ENCODE peak calls at places on chromosome 21, in four cellular contexts. One of them, this sample, is unnamed.
A peak's percentile ranks its signal among the peaks of the same experiment; 100 is the strongest.

GRCh38 chr21:29238052-29238966 is 60.4 kb upstream of the BACH1 start:
- DNase-seq in IMR-90: peak; percentile 54
- DNase-seq in left lung: no peak
- DNase-seq in BE2C: no peak
- DNase-seq in this sample: no peak

GRCh38 chr21:46001821-46002681 is 20.5 kb downstream of the COL6A1 start:
- DNase-seq in IMR-90: no peak
- DNase-seq in left lung: peak; percentile 61
- DNase-seq in BE2C: peak; percentile 5
- DNase-seq in this sample: peak; percentile 13

GRCh38 chr21:33856893-33857527 is 58.6 kb downstream of the ATP5PO start:
- DNase-seq in IMR-90: no peak
- DNase-seq in left lung: no peak
- DNase-seq in BE2C: no peak
- DNase-seq in this sample: no peak

GRCh38 chr21:17925000-17925610 is 105.9 kb upstream of the C21orf91 start:
- DNase-seq in IMR-90: peak; percentile 54
- DNase-seq in left lung: no peak
- DNase-seq in BE2C: peak; percentile 71
- DNase-seq in this sample: peak; percentile 73

GRCh38 chr21:27570306-27570868 is 603.5 kb upstream of the ADAMTS5 start:
- DNase-seq in IMR-90: peak; percentile 94
- DNase-seq in left lung: no peak
- DNase-seq in BE2C: no peak
- DNase-seq in this sample: no peak

GRCh38 chr21:40254540-40255455 is 387.6 kb downstream of the PCP4 start:
- DNase-seq in IMR-90: no peak
- DNase-seq in left lung: no peak
- DNase-seq in BE2C: no peak
- DNase-seq in this sample: no peak

GRCh38 chr21:38766987-38767722 is 38.6 kb upstream of the ETS2 start:
- DNase-seq in IMR-90: no peak
- DNase-seq in left lung: no peak
- DNase-seq in BE2C: no peak
- DNase-seq in this sample: peak; percentile 45

GRCh38 chr21:15732290-15732995 is 2.7 kb downstream of the USP25 start:
- DNase-seq in IMR-90: peak; percentile 51
- DNase-seq in left lung: no peak
- DNase-seq in BE2C: no peak
- DNase-seq in this sample: no peak

GRCh38 chr21:25885880-25886279 is 151.1 kb downstream of the GABPA start:
- DNase-seq in IMR-90: no peak
- DNase-seq in left lung: no peak
- DNase-seq in BE2C: no peak
- DNase-seq in this sample: no peak

GRCh38 chr21:38756746-38757145 is 49.0 kb upstream of the ETS2 start:
- DNase-seq in IMR-90: peak; percentile 92
- DNase-seq in left lung: no peak
- DNase-seq in BE2C: no peak
- DNase-seq in this sample: no peak

GRCh38 chr21:46621457-46622182 is 13.9 kb upstream of the PRMT2 start:
- DNase-seq in IMR-90: no peak
- DNase-seq in left lung: no peak
- DNase-seq in BE2C: no peak
- DNase-seq in this sample: no peak

GRCh38 chr21:39120876-39121599 is 62.2 kb downstream of the PSMG1 start:
- DNase-seq in IMR-90: no peak
- DNase-seq in left lung: no peak
- DNase-seq in BE2C: no peak
- DNase-seq in this sample: no peak

GRCh38 chr21:43597845-43598244 is 61.4 kb downstream of the HSF2BP start:
- DNase-seq in IMR-90: no peak
- DNase-seq in left lung: no peak
- DNase-seq in BE2C: no peak
- DNase-seq in this sample: no peak

GRCh38 chr21:27104749-27105439 is 138.0 kb upstream of the ADAMTS5 start:
- DNase-seq in IMR-90: peak; percentile 51
- DNase-seq in left lung: no peak
- DNase-seq in BE2C: no peak
- DNase-seq in this sample: no peak

GRCh38 chr21:15682182-15682895 is 47.4 kb upstream of the USP25 start:
- DNase-seq in IMR-90: peak; percentile 76
- DNase-seq in left lung: no peak
- DNase-seq in BE2C: no peak
- DNase-seq in this sample: no peak

GRCh38 chr21:33402011-33402979 is 918 bp upstream of the IFNGR2 start:
- DNase-seq in IMR-90: peak; percentile 71
- DNase-seq in left lung: peak; percentile 90
- DNase-seq in BE2C: no peak
- DNase-seq in this sample: peak; percentile 78

GRCh38 chr21:35323947-35324346 is 274.8 kb upstream of the RUNX1 start:
- DNase-seq in IMR-90: no peak
- DNase-seq in left lung: no peak
- DNase-seq in BE2C: no peak
- DNase-seq in this sample: no peak

GRCh38 chr21:15514073-15514946 is 215.5 kb upstream of the USP25 start:
- DNase-seq in IMR-90: no peak
- DNase-seq in left lung: no peak
- DNase-seq in BE2C: no peak
- DNase-seq in this sample: peak; percentile 84

GRCh38 chr21:15003463-15004135 is 61.2 kb downstream of the NRIP1 start:
- DNase-seq in IMR-90: no peak
- DNase-seq in left lung: no peak
- DNase-seq in BE2C: no peak
- DNase-seq in this sample: no peak

GRCh38 chr21:46063227-46063626 is 34.7 kb upstream of the COL6A2 start:
- DNase-seq in IMR-90: no peak
- DNase-seq in left lung: no peak
- DNase-seq in BE2C: no peak
- DNase-seq in this sample: no peak

GRCh38 chr21:30199989-30200388 is 15.9 kb downstream of the CLDN8 start:
- DNase-seq in IMR-90: no peak
- DNase-seq in left lung: no peak
- DNase-seq in BE2C: no peak
- DNase-seq in this sample: no peak

GRCh38 chr21:20997633-20998455 is at the start of gene NCAM2:
- DNase-seq in IMR-90: peak; percentile 76
- DNase-seq in left lung: peak; percentile 89
- DNase-seq in BE2C: peak; percentile 90
- DNase-seq in this sample: no peak

GRCh38 chr21:33024278-33025103 is 1.2 kb upstream of the OLIG2 start:
- DNase-seq in IMR-90: no peak
- DNase-seq in left lung: peak; percentile 81
- DNase-seq in BE2C: no peak
- DNase-seq in this sample: no peak

GRCh38 chr21:35239811-35240219 is 190.7 kb upstream of the RUNX1 start:
- DNase-seq in IMR-90: no peak
- DNase-seq in left lung: no peak
- DNase-seq in BE2C: no peak
- DNase-seq in this sample: no peak

GRCh38 chr21:16117851-16118592 is 388.2 kb downstream of the USP25 start:
- DNase-seq in IMR-90: peak; percentile 88
- DNase-seq in left lung: no peak
- DNase-seq in BE2C: no peak
- DNase-seq in this sample: no peak

GRCh38 chr21:39314155-39315027 is 959 bp upstream of the BRWD1 start:
- DNase-seq in IMR-90: peak; percentile 65
- DNase-seq in left lung: no peak
- DNase-seq in BE2C: peak; percentile 59
- DNase-seq in this sample: peak; percentile 65

GRCh38 chr21:20856926-20857325 is 141.3 kb upstream of the NCAM2 start:
- DNase-seq in IMR-90: no peak
- DNase-seq in left lung: no peak
- DNase-seq in BE2C: no peak
- DNase-seq in this sample: no peak

GRCh38 chr21:19853709-19854575 is 1144.3 kb upstream of the NCAM2 start:
- DNase-seq in IMR-90: no peak
- DNase-seq in left lung: peak; percentile 68
- DNase-seq in BE2C: no peak
- DNase-seq in this sample: no peak

GRCh38 chr21:26064506-26064905 is 106.1 kb downstream of the APP start:
- DNase-seq in IMR-90: no peak
- DNase-seq in left lung: no peak
- DNase-seq in BE2C: no peak
- DNase-seq in this sample: no peak

GRCh38 chr21:16842716-16843115 is 670.1 kb upstream of the CXADR start:
- DNase-seq in IMR-90: peak; percentile 4
- DNase-seq in left lung: no peak
- DNase-seq in BE2C: no peak
- DNase-seq in this sample: no peak

GRCh38 chr21:25956993-25957714 is 213.4 kb downstream of the APP start:
- DNase-seq in IMR-90: peak; percentile 86
- DNase-seq in left lung: no peak
- DNase-seq in BE2C: no peak
- DNase-seq in this sample: no peak

GRCh38 chr21:20998456-20998789 is 214 bp downstream of the NCAM2 start:
- DNase-seq in IMR-90: no peak
- DNase-seq in left lung: no peak
- DNase-seq in BE2C: no peak
- DNase-seq in this sample: no peak

GRCh38 chr21:29121759-29122158 is 8.7 kb upstream of the MAP3K7CL start:
- DNase-seq in IMR-90: no peak
- DNase-seq in left lung: no peak
- DNase-seq in BE2C: no peak
- DNase-seq in this sample: peak; percentile 52

GRCh38 chr21:35138665-35139381 is 89.7 kb upstream of the RUNX1 start:
- DNase-seq in IMR-90: peak; percentile 95
- DNase-seq in left lung: no peak
- DNase-seq in BE2C: no peak
- DNase-seq in this sample: no peak

GRCh38 chr21:44779417-44780139 is 22.0 kb downstream of the UBE2G2 start:
- DNase-seq in IMR-90: no peak
- DNase-seq in left lung: no peak
- DNase-seq in BE2C: no peak
- DNase-seq in this sample: no peak
- H3K36me3 ChIP-seq in IMR-90: peaks cover 26% of the 10 kb centered on the region
- H3K36me3 ChIP-seq in left lung: peaks cover 49% of the 10 kb centered on the region
- H3K36me3 ChIP-seq in BE2C: peaks cover 54% of the 10 kb centered on the region
- H3K36me3 ChIP-seq in this sample: no peaks in the 10 kb centered on the region

GRCh38 chr21:31665397-31665796 is 5.9 kb downstream of the SOD1 start:
- DNase-seq in IMR-90: peak; percentile 54
- DNase-seq in left lung: no peak
- DNase-seq in BE2C: no peak
- DNase-seq in this sample: no peak
- TF ChIP-seq CTCF in IMR-90: no peak
- TF ChIP-seq CTCF in left lung: no peak
- TF ChIP-seq CTCF in BE2C: no peak
- TF ChIP-seq CTCF in this sample: no peak

GRCh38 chr21:42435833-42436232 is 32.1 kb downstream of the UBASH3A start:
- DNase-seq in IMR-90: no peak
- DNase-seq in left lung: no peak
- DNase-seq in BE2C: no peak
- DNase-seq in this sample: no peak
- H3K36me3 ChIP-seq in IMR-90: no peaks in the 10 kb centered on the region
- H3K36me3 ChIP-seq in left lung: no peaks in the 10 kb centered on the region
- H3K36me3 ChIP-seq in BE2C: no peaks in the 10 kb centered on the region
- H3K36me3 ChIP-seq in this sample: no peaks in the 10 kb centered on the region

GRCh38 chr21:37563641-37564340 is 197.2 kb downstream of the DYRK1A start:
- DNase-seq in IMR-90: peak; percentile 92
- DNase-seq in left lung: peak; percentile 99
- DNase-seq in BE2C: peak; percentile 96
- DNase-seq in this sample: peak; percentile 95
- TF ChIP-seq CTCF in IMR-90: peak; percentile 39
- TF ChIP-seq CTCF in left lung: no peak
- TF ChIP-seq CTCF in BE2C: peak; percentile 41
- TF ChIP-seq CTCF in this sample: no peak

GRCh38 chr21:31684918-31685317 is 25.4 kb downstream of the SOD1 start:
- DNase-seq in IMR-90: no peak
- DNase-seq in left lung: no peak
- DNase-seq in BE2C: no peak
- DNase-seq in this sample: no peak
- H3K36me3 ChIP-seq in IMR-90: peaks cover 41% of the 10 kb centered on the region
- H3K36me3 ChIP-seq in left lung: peaks cover 85% of the 10 kb centered on the region
- H3K36me3 ChIP-seq in BE2C: peaks cover 75% of the 10 kb centered on the region
- H3K36me3 ChIP-seq in this sample: peaks cover 81% of the 10 kb centered on the region